ENCODE peak calls at places on chromosome 4, in seven cellular contexts. J is ascending aorta; I is lower lobe of right lung; K is naive thymus-derived CD4-positive, alpha-beta T cell; R is ovary; Z is MM.1S; X is heart left ventricle. D is an unnamed sample. For H3K27me3 and H3K4me1, the result is how much of the 10 kb centered on the place peaks cover.

GRCh38 chr4:40990202-40990898 is 224.0 kb downstream of the APBB2 start:
- DNase-seq in J (peak), I (no peak), K (no peak), R (no peak), Z (no peak), X (no peak), D (no peak)

GRCh38 chr4:59608466-59608865 is 1591.7 kb upstream of the ADGRL3 start:
- DNase-seq in J (no peak), I (no peak), K (no peak), R (no peak), Z (no peak), X (no peak), D (no peak)

GRCh38 chr4:113440366-113440765 is 321.2 kb downstream of the CAMK2D start:
- DNase-seq in J (no peak), I (no peak), K (no peak), R (no peak), Z (no peak), X (no peak), D (no peak)

GRCh38 chr4:175929932-175930331 is 117.9 kb upstream of the GPM6A start:
- DNase-seq in J (no peak), I (no peak), K (no peak), R (no peak), Z (no peak), X (no peak), D (no peak)

GRCh38 chr4:21628916-21629315 is 319.7 kb downstream of the KCNIP4 start:
- DNase-seq in J (no peak), I (no peak), K (no peak), R (no peak), Z (no peak), X (no peak), D (no peak)

GRCh38 chr4:106659386-106659785 is 290.8 kb upstream of the GIMD1 start:
- DNase-seq in J (no peak), I (no peak), K (no peak), R (no peak), Z (no peak), X (no peak), D (no peak)

GRCh38 chr4:86329431-86329830 is 30.4 kb downstream of the MAPK10 start:
- DNase-seq in J (no peak), I (no peak), K (no peak), R (no peak), Z (no peak), X (no peak), D (no peak)

GRCh38 chr4:189940178-189941004 is at the start of gene FRG1:
- DNase-seq in J (peak), I (peak), K (peak), R (peak), Z (peak), X (peak), D (peak)

GRCh38 chr4:8882239-8882638 is 10.6 kb upstream of the HMX1 start:
- DNase-seq in J (no peak), I (no peak), K (no peak), R (no peak), Z (no peak), X (no peak), D (no peak)

GRCh38 chr4:79865253-79865652 is 207.8 kb downstream of the ANTXR2 start:
- DNase-seq in J (no peak), I (no peak), K (no peak), R (no peak), Z (no peak), X (no peak), D (no peak)

GRCh38 chr4:3644849-3645627 is 112.8 kb upstream of the LRPAP1 start:
- DNase-seq in J (peak), I (no peak), K (no peak), R (no peak), Z (no peak), X (no peak), D (no peak)

GRCh38 chr4:83247415-83248357 is 36.9 kb downstream of the COQ2 start:
- DNase-seq in J (no peak), I (no peak), K (no peak), R (no peak), Z (no peak), X (no peak), D (no peak)

GRCh38 chr4:100707786-100708185 is 190.0 kb upstream of the EMCN start:
- DNase-seq in J (no peak), I (no peak), K (no peak), R (no peak), Z (no peak), X (no peak), D (no peak)

GRCh38 chr4:39637572-39638357 is 900 bp downstream of the SMIM14 start:
- DNase-seq in J (peak), I (peak), K (no peak), R (peak), Z (peak), X (peak), D (no peak)

GRCh38 chr4:41746440-41747229 is 1.9 kb downstream of the PHOX2B start:
- DNase-seq in J (no peak), I (no peak), K (no peak), R (no peak), Z (no peak), X (no peak), D (no peak)

GRCh38 chr4:56684320-56684719 is 3.2 kb upstream of the HOPX start:
- DNase-seq in J (no peak), I (no peak), K (no peak), R (no peak), Z (no peak), X (no peak), D (no peak)

GRCh38 chr4:52984469-52984868 is 122.4 kb downstream of the RASL11B start:
- DNase-seq in J (no peak), I (no peak), K (no peak), R (no peak), Z (no peak), X (no peak), D (no peak)

GRCh38 chr4:139457318-139457717 is 3.4 kb downstream of the RAB33B start:
- DNase-seq in J (no peak), I (no peak), K (no peak), R (no peak), Z (no peak), X (no peak), D (no peak)

GRCh38 chr4:38568768-38569167 is 95.2 kb upstream of the KLF3 start:
- DNase-seq in J (no peak), I (no peak), K (no peak), R (no peak), Z (no peak), X (no peak), D (no peak)

GRCh38 chr4:55857586-55857985 is 4.1 kb downstream of the EXOC1 start:
- DNase-seq in J (no peak), I (no peak), K (no peak), R (no peak), Z (no peak), X (no peak), D (no peak)

GRCh38 chr4:127622923-127623754 is 9.6 kb upstream of the INTU start:
- DNase-seq in J (peak), I (peak), K (peak), R (peak), Z (no peak), X (no peak), D (no peak)

GRCh38 chr4:125547842-125548241 is 233.1 kb downstream of the FAT4 start:
- DNase-seq in J (no peak), I (no peak), K (no peak), R (no peak), Z (no peak), X (no peak), D (no peak)

GRCh38 chr4:80926446-80926845 is 104.1 kb upstream of the BMP3 start:
- DNase-seq in J (no peak), I (no peak), K (no peak), R (no peak), Z (no peak), X (no peak), D (no peak)

GRCh38 chr4:82097504-82097903 is 276.3 kb downstream of the HNRNPD start:
- DNase-seq in J (no peak), I (no peak), K (no peak), R (no peak), Z (no peak), X (no peak), D (no peak)

GRCh38 chr4:15003891-15004700 is 1.8 kb downstream of the CPEB2 start:
- DNase-seq in J (peak), I (peak), K (peak), R (peak), Z (peak), X (peak), D (no peak)

GRCh38 chr4:54152846-54153600 is 53.1 kb downstream of the GSX2 start:
- DNase-seq in J (no peak), I (no peak), K (no peak), R (no peak), Z (no peak), X (no peak), D (no peak)

GRCh38 chr4:180655886-180656285 is 1587.3 kb upstream of the TENM3 start:
- DNase-seq in J (no peak), I (no peak), K (no peak), R (no peak), Z (no peak), X (no peak), D (no peak)

GRCh38 chr4:53676402-53676871 is 85.2 kb upstream of the LNX1 start:
- DNase-seq in J (no peak), I (no peak), K (no peak), R (peak), Z (no peak), X (no peak), D (no peak)

GRCh38 chr4:103429283-103429682 is 231.1 kb upstream of the CENPE start:
- DNase-seq in J (no peak), I (no peak), K (no peak), R (no peak), Z (no peak), X (no peak), D (no peak)

GRCh38 chr4:102299708-102300107 is 45.6 kb downstream of the SLC39A8 start:
- DNase-seq in J (no peak), I (peak), K (no peak), R (peak), Z (peak), X (peak), D (no peak)

GRCh38 chr4:110164251-110164650 is 34.2 kb downstream of the ELOVL6 start:
- DNase-seq in J (no peak), I (no peak), K (no peak), R (no peak), Z (no peak), X (no peak), D (no peak)

GRCh38 chr4:173009129-173009823 is 159.3 kb upstream of the GALNT7 start:
- DNase-seq in J (no peak), I (no peak), K (no peak), R (no peak), Z (no peak), X (no peak), D (no peak)

DNA sequence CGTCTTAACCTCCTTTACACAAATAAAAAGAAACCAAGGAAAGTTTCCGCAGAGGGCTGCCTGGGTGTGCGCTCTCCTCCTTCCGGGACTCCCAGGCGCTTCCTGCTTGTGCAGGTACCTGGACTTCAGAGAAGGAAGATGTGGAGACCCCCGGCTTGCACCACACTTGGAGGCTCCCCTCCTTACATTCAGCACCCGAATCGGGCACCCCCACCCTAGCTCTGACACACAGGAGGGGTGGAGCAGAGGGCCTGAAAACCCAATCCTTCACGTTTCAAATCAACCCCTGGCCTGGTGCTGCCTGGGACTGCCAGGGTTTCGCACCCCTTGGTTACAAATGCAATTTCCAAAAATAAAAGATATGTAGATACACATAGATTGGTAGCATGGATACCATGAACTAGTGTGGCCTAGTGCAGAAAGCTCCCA is 3.1 kb downstream of the NKX3-2 start:
- DNase-seq in J (no peak), I (no peak), K (no peak), R (no peak), Z (no peak), X (no peak), D (no peak)
- H3K27me3 ChIP-seq in J (under half), I (half or more), K (half or more), R (under half), Z (under half), X (half or more), D (half or more)

DNA sequence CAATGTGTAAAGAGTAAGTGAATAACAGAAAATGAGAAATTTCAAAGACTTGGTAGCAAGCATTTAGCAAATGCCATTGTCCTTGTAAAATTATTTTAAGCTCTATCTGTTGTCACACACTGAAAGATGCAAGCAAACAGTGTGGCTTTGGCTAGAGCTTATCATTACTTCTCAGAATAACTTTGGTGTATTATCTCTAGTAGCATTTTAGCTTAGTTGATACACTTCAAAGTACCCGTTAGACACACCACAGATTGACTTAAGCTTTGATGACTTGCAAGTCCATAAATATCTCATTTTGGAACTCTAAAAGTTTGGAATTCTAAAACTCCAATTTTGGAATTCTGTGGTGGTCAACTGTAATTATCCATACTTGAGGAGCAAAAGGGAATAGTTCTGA is 98.6 kb downstream of the PDLIM5 start:
- DNase-seq in J (no peak), I (no peak), K (no peak), R (no peak), Z (no peak), X (no peak), D (no peak)
- H3K4me1 ChIP-seq in J (under half), I (under half), K (under half), R (under half), Z (under half), X (half or more), D (under half)

DNA sequence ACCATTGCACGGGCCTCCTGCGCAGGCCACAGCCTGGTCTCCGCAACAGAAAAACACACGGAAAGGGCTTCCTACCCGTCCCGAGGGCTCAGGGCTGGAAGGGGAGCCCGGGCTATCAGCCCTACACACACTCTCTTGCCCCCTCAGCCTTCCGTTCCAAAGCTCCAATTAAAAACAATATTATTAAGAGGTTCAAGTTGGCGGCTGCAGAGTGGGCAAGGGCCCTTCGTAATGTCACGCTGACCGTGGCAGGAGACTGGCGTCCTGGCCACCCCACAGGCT is 220.5 kb upstream of the PSAPL1 start:
- DNase-seq in J (no peak), I (no peak), K (no peak), R (no peak), Z (no peak), X (no peak), D (no peak)
- H3K27ac ChIP-seq in J (no peak), I (no peak), K (no peak), R (peak), Z (no peak), X (no peak), D (no peak)

GRCh38 chr4:1045193-1045594 is 33.8 kb downstream of the FGFRL1 start:
- DNase-seq in J (no peak), I (peak), K (no peak), R (no peak), Z (no peak), X (no peak), D (peak)

GRCh38 chr4:1044469-1045192 is 33.2 kb downstream of the FGFRL1 start:
- DNase-seq in J (peak), I (peak), K (no peak), R (peak), Z (no peak), X (no peak), D (peak)

GRCh38 chr4:1043658-1044468 is 32.4 kb downstream of the FGFRL1 start:
- DNase-seq in J (peak), I (peak), K (peak), R (peak), Z (no peak), X (peak), D (peak)

GRCh38 chr4:1047106-1047975 is 35.9 kb downstream of the FGFRL1 start:
- DNase-seq in J (peak), I (peak), K (no peak), R (peak), Z (no peak), X (peak), D (peak)

GRCh38 chr4:1045595-1046201 is 34.3 kb downstream of the FGFRL1 start:
- DNase-seq in J (peak), I (peak), K (no peak), R (no peak), Z (no peak), X (no peak), D (no peak)
- H3K27me3 ChIP-seq in J (under half), I (under half), K (under half), R (under half), Z (under half), X (under half), D (under half)

GRCh38 chr4:184463158-184463557 is 11.2 kb downstream of the IRF2 start:
- DNase-seq in J (no peak), I (no peak), K (no peak), R (no peak), Z (no peak), X (no peak), D (no peak)
- H3K4me1 ChIP-seq in J (under half), I (under half), K (under half), R (under half), Z (under half), X (half or more), D (under half)

GRCh38 chr4:98624144-98624543 is 34.3 kb downstream of the TSPAN5 start:
- DNase-seq in J (no peak), I (no peak), K (no peak), R (no peak), Z (no peak), X (no peak), D (no peak)

GRCh38 chr4:98624642-98625041 is 33.8 kb downstream of the TSPAN5 start:
- DNase-seq in J (no peak), I (no peak), K (no peak), R (no peak), Z (no peak), X (no peak), D (no peak)

GRCh38 chr4:98626350-98626749 is 32.1 kb downstream of the TSPAN5 start:
- DNase-seq in J (peak), I (no peak), K (no peak), R (peak), Z (no peak), X (peak), D (no peak)

GRCh38 chr4:98625920-98626319 is 32.5 kb downstream of the TSPAN5 start:
- DNase-seq in J (no peak), I (no peak), K (no peak), R (no peak), Z (no peak), X (no peak), D (no peak)

DNA sequence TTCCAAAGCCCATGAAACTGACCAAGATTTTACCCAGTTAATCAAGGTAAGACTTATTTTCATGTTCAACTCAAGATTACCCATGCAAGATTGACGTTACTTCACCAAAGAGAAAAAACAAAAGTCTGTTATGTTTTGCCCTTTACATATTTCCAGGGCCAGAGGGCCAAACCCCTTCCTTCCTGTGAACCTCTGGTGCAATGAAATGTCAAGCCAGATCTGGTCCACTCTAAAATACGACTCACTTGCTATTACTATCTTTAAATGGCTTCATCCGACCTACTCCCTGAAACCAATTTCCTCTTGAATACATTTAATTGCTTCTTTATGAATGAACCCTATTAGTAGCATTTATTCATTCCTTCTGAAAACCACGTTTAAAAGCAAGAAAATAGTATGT is 33.0 kb downstream of the TSPAN5 start:
- DNase-seq in J (no peak), I (no peak), K (no peak), R (no peak), Z (no peak), X (no peak), D (no peak)
- H3K27ac ChIP-seq in J (peak), I (no peak), K (no peak), R (no peak), Z (no peak), X (no peak), D (no peak)

DNA sequence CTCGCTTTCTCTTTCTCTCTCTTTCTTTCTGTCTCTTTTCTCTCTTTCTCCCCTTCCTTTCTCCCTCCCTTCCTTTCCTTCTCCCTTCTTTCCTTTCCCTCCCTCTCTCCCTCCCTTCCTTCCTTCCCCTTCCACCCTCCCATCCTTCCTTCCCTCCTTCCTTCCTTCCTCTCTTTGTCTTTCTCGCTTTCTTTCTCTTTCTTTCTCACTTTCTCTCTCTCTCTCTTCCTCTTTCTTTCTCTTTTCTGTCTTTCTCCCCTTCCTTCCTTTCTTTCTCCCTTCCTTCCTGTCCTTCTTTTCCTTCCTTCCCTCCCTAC is 2.1 kb upstream of the SORCS2 start:
- DNase-seq in J (no peak), I (no peak), K (no peak), R (no peak), Z (no peak), X (no peak), D (no peak)
- H3K27me3 ChIP-seq in J (under half), I (half or more), K (under half), R (under half), Z (half or more), X (under half), D (under half)

GRCh38 chr4:48673537-48673936 is 106.5 kb downstream of the FRYL start:
- DNase-seq in J (no peak), I (no peak), K (no peak), R (no peak), Z (no peak), X (no peak), D (no peak)
- H3K4me1 ChIP-seq in J (under half), I (under half), K (under half), R (under half), Z (under half), X (under half), D (under half)

GRCh38 chr4:44522761-44523445 is 74.3 kb upstream of the KCTD8 start:
- DNase-seq in J (no peak), I (no peak), K (no peak), R (no peak), Z (no peak), X (no peak), D (no peak)
- H3K27ac ChIP-seq in J (no peak), I (no peak), K (no peak), R (no peak), Z (no peak), X (no peak), D (no peak)

GRCh38 chr4:146638801-146639351 is at the start of gene POU4F2:
- DNase-seq in J (no peak), I (no peak), K (no peak), R (no peak), Z (no peak), X (no peak), D (no peak)

GRCh38 chr4:146640459-146641061 is 1.9 kb downstream of the POU4F2 start:
- DNase-seq in J (no peak), I (no peak), K (no peak), R (no peak), Z (no peak), X (no peak), D (no peak)

GRCh38 chr4:146637853-146638800 is 566 bp upstream of the POU4F2 start:
- DNase-seq in J (no peak), I (peak), K (no peak), R (no peak), Z (no peak), X (no peak), D (no peak)

GRCh38 chr4:146640021-146640425 is 1.3 kb downstream of the POU4F2 start:
- DNase-seq in J (no peak), I (no peak), K (no peak), R (no peak), Z (no peak), X (no peak), D (no peak)

GRCh38 chr4:146639414-146639814 is 721 bp downstream of the POU4F2 start:
- DNase-seq in J (no peak), I (no peak), K (no peak), R (no peak), Z (no peak), X (no peak), D (no peak)
- H3K27me3 ChIP-seq in J (under half), I (half or more), K (under half), R (under half), Z (under half), X (under half), D (under half)